ENCODE peak calls at places on chromosomes 16 and 17, in nine cellular contexts. N is SK-N-SH, Q is PC-9, B is mammary epithelial cell, C is neuronal stem cell, R is GM23248, D is IMR-90, O is fibroblast of lung, H is PC-3. P is an unnamed sample.

GRCh38 chr17:27529230-27529796 is 73.1 kb downstream of the KSR1 start:
- DNase-seq in N (peak; percentile 52), Q (peak; percentile 92), B (no peak), C (no peak), R (no peak), D (peak; percentile 76), O (peak; percentile 86), H (no peak), P (peak; percentile 33)

GRCh38 chr17:45172541-45173286 is 11.0 kb downstream of the HEXIM2 start:
- DNase-seq in N (peak; percentile 93), Q (peak; percentile 97), B (peak; percentile 96), C (no peak), R (peak; percentile 75), D (peak; percentile 72), O (peak; percentile 73), H (peak; percentile 97), P (no peak)

GRCh38 chr17:46972346-46972745 is 6.7 kb downstream of the RPRML start:
- DNase-seq in N (no peak), Q (no peak), B (no peak), C (no peak), R (no peak), D (no peak), O (no peak), H (no peak), P (no peak)

GRCh38 chr17:30225112-30225511 is 10.4 kb downstream of the SLC6A4 start:
- DNase-seq in N (no peak), Q (peak; percentile 77), B (peak; percentile 63), C (no peak), R (no peak), D (no peak), O (no peak), H (no peak), P (no peak)

GRCh38 chr17:50066995-50067394 is 11.1 kb downstream of the ITGA3 start:
- DNase-seq in N (no peak), Q (no peak), B (no peak), C (no peak), R (no peak), D (no peak), O (no peak), H (peak; percentile 41), P (no peak)

GRCh38 chr16:70660672-70661350 is 14.5 kb downstream of the IL34 start:
- DNase-seq in N (peak; percentile 72), Q (no peak), B (no peak), C (no peak), R (no peak), D (no peak), O (no peak), H (no peak), P (no peak)

GRCh38 chr17:72119963-72120877 is 600 bp upstream of the SOX9 start:
- DNase-seq in N (peak; percentile 79), Q (peak; percentile 57), B (peak; percentile 77), C (no peak), R (peak; percentile 91), D (peak; percentile 91), O (peak; percentile 90), H (peak; percentile 73), P (no peak)

GRCh38 chr16:17992416-17992815 is 344.1 kb downstream of the NPIPA8 start:
- DNase-seq in N (no peak), Q (no peak), B (no peak), C (no peak), R (no peak), D (no peak), O (no peak), H (no peak), P (no peak)

GRCh38 chr17:1229891-1230571 is 40.2 kb upstream of the BHLHA9 start:
- DNase-seq in N (no peak), Q (no peak), B (no peak), C (no peak), R (peak; percentile 43), D (no peak), O (no peak), H (no peak), P (no peak)

DNA sequence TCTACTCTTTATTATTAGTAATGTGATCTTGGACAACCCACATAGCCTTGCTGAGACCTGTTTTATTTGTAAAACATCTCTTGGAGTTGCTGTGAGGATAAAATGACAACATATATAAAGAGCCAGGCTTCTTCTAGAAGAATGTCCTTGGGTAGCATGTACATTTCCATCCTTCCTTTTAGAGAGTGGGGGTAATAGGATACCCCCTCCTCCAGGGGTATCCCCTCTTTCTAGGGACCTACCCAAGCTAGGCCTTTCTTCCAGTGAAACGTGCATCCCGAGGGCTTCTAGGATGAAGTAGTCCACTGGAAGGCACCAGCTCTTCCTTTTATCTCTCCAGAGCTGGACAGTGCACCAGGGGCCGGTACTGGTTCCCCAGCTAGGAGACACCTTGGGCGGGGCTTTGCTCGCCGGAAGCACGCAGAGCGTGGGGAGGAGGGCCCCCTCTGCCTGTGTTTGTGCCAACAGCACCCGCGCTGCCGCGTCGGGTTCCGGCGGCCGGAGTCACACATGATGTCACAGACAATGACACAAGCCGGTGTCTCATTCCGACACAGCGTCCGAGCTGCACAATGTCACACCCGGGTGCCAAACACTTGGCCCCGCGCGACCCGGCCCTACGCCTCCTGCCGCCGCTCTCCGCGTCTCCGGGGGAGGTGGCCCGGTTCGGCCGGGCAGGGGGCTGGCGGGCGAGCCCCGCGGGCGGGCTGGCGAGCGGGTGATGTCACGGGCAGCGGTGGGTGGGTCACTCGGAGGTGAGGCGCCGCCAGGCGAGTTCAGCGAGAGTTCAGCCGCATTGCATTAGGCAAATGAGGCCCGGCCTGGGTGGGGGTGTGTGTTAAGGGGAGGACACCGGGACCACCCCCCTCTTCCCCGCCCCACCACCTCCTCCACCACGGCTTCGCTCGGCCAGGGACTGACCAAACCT is 23.4 kb downstream of the GJD3 start:
- DNase-seq in N (peak; percentile 88), Q (peak; percentile 73), B (peak; percentile 52), C (peak; percentile 71), R (peak; percentile 92), D (peak; percentile 73), O (peak; percentile 62), H (peak; percentile 74), P (peak; percentile 73)
- H2AFZ ChIP-seq in N (no peak overlapping the region), Q (peak overlapping the region; percentile 82), B (no peak overlapping the region), C (peak overlapping the region; percentile 91), R (peak overlapping the region; percentile 39), D (peak overlapping the region; percentile 90), O (no peak overlapping the region), H (peak overlapping the region; percentile 69), P (no peak overlapping the region)

GRCh38 chr17:42423766-42424165 is 710 bp upstream of the CAVIN1 start:
- DNase-seq in N (no peak), Q (no peak), B (no peak), C (no peak), R (no peak), D (no peak), O (no peak), H (no peak), P (no peak)
- H3K4me3 ChIP-seq in N (peak overlapping the region; percentile 53), Q (peak overlapping the region; percentile 76), B (peak overlapping the region; percentile 90), C (no peak overlapping the region), R (peak overlapping the region; percentile 98), D (peak overlapping the region; percentile 25), O (peak overlapping the region; percentile 46), H (no peak overlapping the region), P (no peak overlapping the region)

GRCh38 chr17:42323268-42323773 is 35.0 kb downstream of the STAT5A start:
- DNase-seq in N (no peak), Q (no peak), B (no peak), C (no peak), R (no peak), D (no peak), O (no peak), H (no peak), P (no peak)
- H2AFZ ChIP-seq in N (no peak overlapping the region), Q (no peak overlapping the region), B (no peak overlapping the region), C (no peak overlapping the region), R (no peak overlapping the region), D (peak overlapping the region; percentile 4), O (no peak overlapping the region), H (no peak overlapping the region), P (no peak overlapping the region)

GRCh38 chr16:51150159-51150893 is 744 bp downstream of the SALL1 start:
- DNase-seq in N (peak; percentile 51), Q (no peak), B (no peak), C (no peak), R (peak; percentile 61), D (no peak), O (no peak), H (no peak), P (no peak)

GRCh38 chr16:51149721-51150158 is 1.3 kb downstream of the SALL1 start:
- DNase-seq in N (peak; percentile 28), Q (no peak), B (no peak), C (no peak), R (no peak), D (no peak), O (no peak), H (no peak), P (no peak)

GRCh38 chr16:51149251-51149661 is 1.8 kb downstream of the SALL1 start:
- DNase-seq in N (no peak), Q (no peak), B (no peak), C (no peak), R (no peak), D (no peak), O (no peak), H (no peak), P (no peak)

GRCh38 chr16:51147776-51148673 is 3.0 kb downstream of the SALL1 start:
- DNase-seq in N (no peak), Q (no peak), B (no peak), C (no peak), R (peak; percentile 18), D (no peak), O (no peak), H (no peak), P (no peak)

DNA sequence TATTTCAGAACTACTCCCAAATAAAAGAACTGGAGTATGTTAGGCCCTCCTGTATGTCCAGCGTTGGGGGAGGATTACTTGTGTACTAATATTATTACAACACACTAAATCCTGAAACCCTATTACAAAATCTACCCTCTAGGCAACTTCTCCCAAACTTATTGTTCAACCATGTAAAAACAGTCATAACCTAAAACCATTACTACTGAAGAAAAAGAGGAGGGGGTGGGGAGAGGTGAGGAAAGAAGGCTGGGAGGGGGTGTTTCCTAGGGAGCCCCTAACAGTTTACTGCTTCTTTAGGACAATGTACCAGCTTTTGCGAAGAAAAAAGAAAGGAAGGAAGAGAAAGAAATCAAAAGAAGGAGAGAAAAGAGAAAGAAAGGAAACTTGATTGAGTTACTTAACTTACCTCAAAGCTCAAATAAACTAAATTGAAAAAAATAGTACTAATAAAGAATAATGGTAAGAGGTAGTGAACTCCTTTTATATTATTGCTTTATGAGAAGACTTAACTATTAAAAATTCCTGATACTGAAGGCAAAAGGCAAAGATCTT is 2.3 kb downstream of the SALL1 start:
- DNase-seq in N (no peak), Q (no peak), B (no peak), C (no peak), R (peak; percentile 73), D (no peak), O (no peak), H (no peak), P (no peak)
- H3K4me3 ChIP-seq in N (no peak overlapping the region), Q (no peak overlapping the region), B (no peak overlapping the region), C (peak overlapping the region; percentile 98), R (peak overlapping the region; percentile 97), D (peak overlapping the region; percentile 89), O (no peak overlapping the region), H (no peak overlapping the region), P (no peak overlapping the region)

DNA sequence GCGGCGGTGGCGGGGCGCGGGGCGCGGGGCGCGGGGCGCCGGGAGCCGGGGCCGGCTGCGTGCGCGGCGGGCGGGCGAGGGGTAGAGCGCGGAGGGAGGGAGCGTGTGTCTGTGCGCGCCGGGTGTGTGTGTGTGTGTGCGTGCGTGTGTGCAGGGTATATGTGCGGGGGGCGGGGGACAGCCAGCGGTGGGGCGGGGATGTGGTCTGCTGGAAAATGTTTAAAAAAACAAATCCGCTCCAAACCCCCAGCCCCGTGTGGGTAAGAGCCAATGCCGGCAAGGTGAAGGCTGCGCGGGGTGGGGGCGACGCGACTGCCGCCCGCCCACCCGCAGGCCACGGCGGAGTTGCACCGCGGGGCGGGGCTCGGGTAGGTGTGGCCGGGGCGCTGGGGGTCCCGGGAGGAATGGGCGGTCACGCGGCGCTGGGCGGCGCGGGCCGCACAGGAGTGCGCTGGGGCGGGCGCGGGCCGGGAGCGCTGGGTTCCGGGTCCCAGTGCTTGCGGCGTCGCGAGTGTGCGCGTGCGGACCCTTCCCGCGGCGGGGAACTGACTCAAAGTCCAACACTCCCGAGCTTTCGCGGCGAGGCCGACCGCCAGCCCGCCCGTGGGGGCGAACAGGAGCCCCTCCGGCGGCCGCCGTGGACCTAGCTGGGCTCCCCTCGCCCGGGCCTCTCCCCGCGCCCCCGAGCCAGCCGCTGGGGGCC is at the start of gene CYGB:
- DNase-seq in N (peak; percentile 91), Q (no peak), B (no peak), C (no peak), R (peak; percentile 32), D (no peak), O (peak; percentile 68), H (no peak), P (no peak)
- H2AFZ ChIP-seq in N (no peak within 1 kb of the TSS), Q (no peak within 1 kb of the TSS), B (peak within 1 kb of the TSS; percentile 36), C (peak within 1 kb of the TSS; percentile 89), R (peak within 1 kb of the TSS; percentile 52), D (peak within 1 kb of the TSS; percentile 86), O (no peak within 1 kb of the TSS), H (no peak within 1 kb of the TSS), P (peak within 1 kb of the TSS; percentile 27)

P was measured in endothelial cell of umbilical vein.